ENCODE peak calls at places on chromosomes 2 and 18, in seven cellular contexts. K is lower lobe of right lung, W is left lung, U is choroid plexus epithelial cell, R is SK-N-SH, Y is brain microvascular endothelial cell, P is hepatocyte. C is an unnamed sample.

GRCh38 chr2:60707750-60708371 is 48.2 kb upstream of the PAPOLG start:
- DNase-seq in R (peak), Y (no peak), P (peak), W (no peak), U (peak), K (no peak), C (peak)

GRCh38 chr2:189020179-189020578 is 46.0 kb downstream of the COL3A1 start:
- DNase-seq in R (no peak), Y (no peak), K (no peak), U (peak), P (no peak), W (no peak), C (no peak)

GRCh38 chr2:88599527-88599926 is 27.7 kb downstream of the EIF2AK3 start:
- DNase-seq in Y (no peak), W (no peak), R (no peak), U (no peak), K (no peak), P (no peak), C (no peak)

GRCh38 chr2:97662386-97662894 is 1.4 kb downstream of the ACTR1B start:
- DNase-seq in P (no peak), K (no peak), R (no peak), Y (no peak), W (no peak), U (no peak), C (no peak)

GRCh38 chr2:161165266-161165665 is 5.0 kb downstream of the TANK start:
- DNase-seq in P (no peak), U (peak), W (no peak), R (no peak), K (no peak), Y (no peak), C (peak)

GRCh38 chr18:31574359-31574758 is 17.3 kb upstream of the TTR start:
- DNase-seq in R (no peak), K (no peak), U (no peak), W (no peak), Y (no peak), P (no peak), C (no peak)

GRCh38 chr18:68721681-68722583 is 7.0 kb upstream of the TMX3 start:
- DNase-seq in R (no peak), P (no peak), K (no peak), Y (no peak), U (peak), W (no peak), C (no peak)

GRCh38 chr18:9539283-9539682 is 64.0 kb downstream of the RALBP1 start:
- DNase-seq in W (no peak), K (no peak), U (peak), P (no peak), Y (peak), R (no peak), C (peak)

GRCh38 chr2:227877359-227878309 is 6.2 kb downstream of the DAW1 start:
- DNase-seq in P (no peak), U (peak), W (no peak), R (no peak), K (no peak), Y (no peak), C (no peak)

GRCh38 chr18:79775441-79776221 is 22.1 kb upstream of the KCNG2 start:
- DNase-seq in R (no peak), P (no peak), K (peak), U (no peak), Y (no peak), W (peak), C (no peak)

GRCh38 chr2:238117199-238118154 is 17.3 kb downstream of the ESPNL start:
- DNase-seq in Y (no peak), W (peak), P (no peak), K (no peak), R (no peak), U (no peak), C (no peak)

GRCh38 chr2:151261240-151261976 is at the start of gene RBM43:
- DNase-seq in W (peak), Y (peak), P (peak), R (peak), K (peak), U (peak), C (peak)

GRCh38 chr2:197828464-197829135 is 24.2 kb downstream of the PLCL1 start:
- DNase-seq in P (no peak), W (no peak), U (no peak), Y (no peak), R (no peak), K (no peak), C (peak)

GRCh38 chr2:238302751-238303150 is 14.3 kb upstream of the PER2 start:
- DNase-seq in U (no peak), K (no peak), R (no peak), W (no peak), Y (no peak), P (no peak), C (no peak)

GRCh38 chr2:127226520-127227263 is 6.6 kb upstream of the CYP27C1 start:
- DNase-seq in W (peak), Y (peak), P (peak), K (peak), R (no peak), U (peak), C (no peak)

GRCh38 chr2:43293744-43294695 is 67.6 kb upstream of the ZFP36L2 start:
- DNase-seq in R (no peak), K (no peak), Y (peak), P (peak), U (peak), W (no peak), C (peak)

GRCh38 chr2:225002656-225003045 is 39.6 kb downstream of the DOCK10 start:
- DNase-seq in U (no peak), K (no peak), W (no peak), R (no peak), Y (no peak), P (no peak), C (no peak)

GRCh38 chr2:239609162-239609561 is 208.3 kb upstream of the HDAC4 start:
- DNase-seq in P (no peak), W (no peak), K (peak), R (no peak), U (no peak), Y (no peak), C (no peak)

GRCh38 chr2:198706683-198707082 is 751.1 kb downstream of the SATB2 start:
- DNase-seq in K (no peak), R (no peak), Y (no peak), W (no peak), U (no peak), P (no peak), C (no peak)

GRCh38 chr2:74552914-74553811 is 579 bp downstream of the LOXL3 start:
- DNase-seq in U (no peak), Y (no peak), K (no peak), W (no peak), P (peak), R (peak), C (no peak)

GRCh38 chr2:235180642-235181041 is 228.8 kb downstream of the SH3BP4 start:
- DNase-seq in W (no peak), P (no peak), R (no peak), K (no peak), Y (no peak), U (no peak), C (no peak)

GRCh38 chr2:132550285-132550684 is 119.7 kb downstream of the LYPD1 start:
- DNase-seq in W (no peak), Y (no peak), R (no peak), U (no peak), P (no peak), K (no peak), C (no peak)

GRCh38 chr2:11598228-11598731 is 64.4 kb downstream of the GREB1 start:
- DNase-seq in W (no peak), P (no peak), K (no peak), R (no peak), U (no peak), Y (no peak), C (no peak)

GRCh38 chr2:181231886-181232644 is 225.1 kb upstream of the ITGA4 start:
- DNase-seq in K (no peak), W (no peak), R (no peak), U (peak), P (no peak), Y (peak), C (no peak)

GRCh38 chr2:102063360-102063947 is 71.7 kb downstream of the IL1R2 start:
- DNase-seq in Y (peak), P (peak), K (peak), W (no peak), R (no peak), U (peak), C (no peak)

GRCh38 chr2:212711851-212712250 is 173.2 kb upstream of the ERBB4 start:
- DNase-seq in U (peak), Y (peak), W (no peak), K (no peak), R (no peak), P (no peak), C (peak)

GRCh38 chr18:46756172-46756558 is 688 bp downstream of the ST8SIA5 start:
- DNase-seq in P (no peak), K (no peak), W (peak), Y (no peak), R (peak), U (no peak), C (no peak)

GRCh38 chr2:241304039-241304670 is 11.3 kb downstream of the HDLBP start:
- DNase-seq in K (no peak), Y (no peak), W (no peak), U (no peak), P (no peak), R (peak), C (no peak)

GRCh38 chr2:9138507-9139085 is 68.0 kb upstream of the ASAP2 start:
- DNase-seq in Y (no peak), W (no peak), P (peak), R (no peak), U (no peak), K (no peak), C (no peak)

GRCh38 chr2:224039080-224039769 is at the start of gene SERPINE2:
- DNase-seq in R (peak), U (peak), K (no peak), W (peak), Y (peak), P (peak), C (peak)

DNA sequence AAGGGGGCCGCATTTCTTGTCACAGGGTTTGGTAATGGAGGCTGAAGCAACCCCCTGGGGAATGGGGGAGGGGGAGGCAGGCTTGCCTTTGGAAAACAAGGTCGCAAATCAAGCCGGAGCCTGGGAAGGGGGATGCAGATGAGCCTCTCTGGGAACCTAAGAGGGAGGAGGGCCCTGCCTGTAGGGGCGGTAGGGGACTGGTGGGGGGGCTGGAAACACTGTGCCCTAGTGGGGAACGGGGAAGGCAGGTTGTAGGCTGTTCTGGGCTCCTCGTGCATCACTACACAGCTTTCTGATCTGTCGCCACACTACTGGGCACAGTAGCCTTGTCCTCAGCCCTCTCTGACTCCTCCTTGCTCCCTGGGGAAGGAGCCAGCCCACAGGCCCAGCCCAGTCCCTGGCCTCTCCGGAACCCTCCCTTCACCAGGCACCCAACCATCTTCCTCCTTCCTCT is 170.3 kb upstream of the SMAD2 start:
- DNase-seq in R (peak), Y (no peak), U (no peak), W (no peak), K (no peak), P (no peak), C (no peak)
- TF ChIP-seq CTCF in R (no peak), Y (no peak), U (no peak), W (no peak), K (no peak), P (no peak), C (no peak)

DNA sequence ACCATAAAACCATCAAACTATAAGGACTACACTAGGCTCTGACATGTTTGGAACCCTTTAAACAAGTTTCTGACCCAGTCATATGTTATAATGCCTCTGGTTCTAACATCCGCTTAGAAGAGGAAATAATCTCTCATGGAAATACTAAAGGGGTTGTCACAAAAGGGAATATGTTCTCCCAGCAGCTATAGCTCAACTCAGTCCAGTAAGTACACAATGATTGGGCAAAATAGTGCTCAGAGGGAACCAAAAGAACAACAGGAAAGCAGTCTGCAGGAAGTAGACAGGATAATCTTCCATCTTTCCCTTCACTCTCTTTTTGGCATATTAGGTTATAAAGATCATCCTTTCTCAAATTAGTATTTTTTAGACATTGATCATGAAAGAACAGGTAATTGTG is 4.3 kb downstream of the SRBD1 start:
- DNase-seq in P (no peak), R (no peak), K (no peak), U (no peak), W (no peak), Y (no peak), C (no peak)
- H3K4me3 ChIP-seq in P (no peak), R (no peak), K (no peak), U (no peak), W (no peak), Y (no peak), C (no peak)

GRCh38 chr2:66573412-66573811 is 138.5 kb downstream of the MEIS1 start:
- DNase-seq in R (no peak), W (no peak), U (no peak), P (peak), K (no peak), Y (no peak), C (no peak)

GRCh38 chr2:66575625-66576371 is 140.9 kb downstream of the MEIS1 start:
- DNase-seq in P (peak), K (peak), W (peak), R (peak), Y (no peak), U (peak), C (no peak)

GRCh38 chr2:66573866-66574265 is 138.9 kb downstream of the MEIS1 start:
- DNase-seq in U (no peak), K (no peak), P (peak), Y (no peak), W (no peak), R (no peak), C (no peak)

GRCh38 chr2:66576381-66577330 is 141.7 kb downstream of the MEIS1 start:
- DNase-seq in W (peak), K (no peak), Y (no peak), R (no peak), P (peak), U (peak), C (no peak)

DNA sequence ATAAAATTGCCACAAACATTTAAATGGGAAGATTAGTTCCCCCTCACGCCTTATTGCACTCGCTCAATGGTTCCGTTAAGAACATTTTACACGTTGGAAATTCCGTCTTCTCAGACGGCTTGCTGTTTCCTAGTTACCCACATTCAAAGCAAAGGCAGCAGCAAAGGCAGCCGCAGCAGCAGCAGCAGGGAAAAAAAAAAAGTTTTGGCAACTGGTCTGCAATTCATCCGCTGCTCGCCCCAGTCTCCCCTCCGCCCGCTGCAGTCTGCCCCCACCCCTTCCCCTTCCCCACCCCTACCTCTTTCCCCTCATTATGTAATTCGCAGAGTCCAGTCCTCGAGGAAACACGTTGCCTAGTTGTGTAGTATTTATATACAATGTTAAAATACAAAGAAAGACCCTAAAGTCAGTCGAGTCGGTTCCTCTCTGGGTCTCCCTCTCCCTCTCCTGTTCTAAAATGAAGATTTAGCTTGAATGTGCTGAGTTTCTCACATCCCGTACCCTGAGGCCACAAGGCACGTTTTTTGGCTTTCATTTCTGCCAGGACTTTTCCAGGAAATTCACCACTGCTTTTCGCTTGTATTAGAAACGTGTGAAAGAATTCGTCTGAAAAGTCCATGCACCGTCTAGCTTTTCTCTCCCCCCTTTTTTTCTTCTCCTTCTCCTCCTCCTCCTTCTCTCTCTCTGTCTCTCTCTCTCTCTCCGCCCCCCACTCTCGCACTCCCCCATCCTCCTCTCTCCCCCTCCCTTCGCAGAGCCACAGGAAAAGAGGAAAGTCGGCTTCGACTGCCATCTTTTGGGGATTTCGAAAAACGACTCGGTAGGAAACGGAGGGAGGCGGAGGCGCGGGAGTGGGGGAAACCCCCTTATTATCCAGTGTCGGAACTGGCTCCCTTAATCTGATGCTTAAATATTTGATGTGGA is 140.0 kb downstream of the MEIS1 start:
- DNase-seq in R (peak), K (no peak), U (peak), W (no peak), P (peak), Y (peak), C (no peak)
- TF ChIP-seq CTCF in R (peak), K (peak), U (peak), W (no peak), P (peak), Y (peak), C (peak)

GRCh38 chr2:147547425-147547824 is 297.4 kb upstream of the ACVR2A start:
- DNase-seq in U (no peak), R (no peak), W (no peak), K (no peak), Y (no peak), P (no peak), C (no peak)

GRCh38 chr2:147551331-147551730 is 293.5 kb upstream of the ACVR2A start:
- DNase-seq in U (no peak), W (no peak), Y (no peak), P (no peak), R (no peak), K (no peak), C (no peak)

GRCh38 chr2:147546109-147546508 is 298.7 kb upstream of the ACVR2A start:
- DNase-seq in R (no peak), W (no peak), Y (no peak), U (no peak), P (no peak), K (no peak), C (no peak)

GRCh38 chr2:147548453-147548852 is 296.4 kb upstream of the ACVR2A start:
- DNase-seq in P (no peak), R (no peak), K (no peak), U (no peak), Y (no peak), W (no peak), C (no peak)

GRCh38 chr2:147549054-147549453 is 295.8 kb upstream of the ACVR2A start:
- DNase-seq in Y (no peak), U (no peak), P (no peak), R (no peak), W (no peak), K (no peak), C (no peak)
- H3K4me3 ChIP-seq in Y (no peak), U (no peak), P (no peak), R (no peak), W (no peak), K (no peak), C (no peak)

DNA sequence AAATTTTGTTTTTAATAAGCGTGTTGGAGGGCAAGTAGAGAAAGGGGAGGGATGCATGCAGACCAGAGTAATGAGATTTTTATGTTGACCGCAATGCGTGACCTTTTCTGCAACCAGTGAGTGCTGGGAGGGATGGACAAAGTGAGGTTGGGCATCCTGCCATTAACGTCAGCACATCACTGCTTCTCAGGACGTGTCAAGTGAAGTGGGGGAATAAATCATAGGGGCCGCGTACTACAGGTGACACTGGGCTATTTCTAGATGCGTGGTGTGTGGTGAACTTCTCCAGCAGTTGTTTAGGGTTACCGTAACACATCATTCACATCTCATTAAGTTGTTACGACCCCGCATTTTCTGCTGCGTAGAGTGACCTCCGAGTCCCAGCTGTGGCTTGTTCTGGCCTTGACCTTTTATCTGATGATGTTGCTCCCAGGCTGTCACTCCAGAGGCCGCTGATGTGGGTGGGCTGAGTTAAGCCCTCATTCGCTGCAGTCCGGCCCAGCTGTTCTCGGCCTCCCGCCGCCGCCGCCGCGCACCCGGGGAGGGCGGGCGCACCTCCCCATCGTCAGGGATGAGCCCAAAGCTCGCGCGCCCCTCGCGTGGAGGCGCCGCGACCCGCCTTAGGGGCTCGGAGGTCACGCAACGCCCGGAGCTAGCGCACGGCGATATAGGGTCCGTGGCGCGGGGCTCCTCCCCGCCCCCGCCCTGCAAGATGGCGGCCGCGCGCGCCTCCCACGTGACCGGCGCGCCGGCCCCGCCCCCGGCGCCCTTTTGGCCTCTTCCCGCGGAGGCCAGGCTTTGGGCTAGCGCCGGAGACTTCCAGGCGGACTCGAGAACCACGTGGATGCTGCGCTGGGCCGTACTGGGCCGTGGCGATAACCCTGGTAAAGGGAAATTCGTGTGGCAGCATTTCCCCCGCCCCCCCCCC is 3.5 kb downstream of the ZCCHC2 start:
- DNase-seq in R (peak), U (peak), Y (peak), W (peak), K (peak), P (peak), C (peak)
- TF ChIP-seq CTCF in R (no peak), U (no peak), Y (no peak), W (no peak), K (no peak), P (no peak), C (no peak)

GRCh38 chr2:67388680-67389079 is 8.5 kb upstream of the ETAA1 start:
- DNase-seq in Y (no peak), U (no peak), K (no peak), P (no peak), R (no peak), W (no peak), C (no peak)
- H3K4me3 ChIP-seq in Y (no peak), U (no peak), K (no peak), P (no peak), R (no peak), W (no peak), C (no peak)